ENCODE peak calls at places on chromosomes 6 and 20, in six cellular contexts. E, U, L, C, Q and D are unnamed samples.

GRCh38 chr20:58011106-58011946 is 217.1 kb downstream of the ANKRD60 start:
- DNase-seq in E (no peak), U (peak), L (no peak), C (no peak), Q (no peak), D (no peak)

GRCh38 chr6:123380257-123380656 is 256.5 kb downstream of the TRDN start:
- DNase-seq in E (peak), U (no peak), L (peak), C (no peak), Q (no peak), D (peak)

GRCh38 chr6:4487538-4487937 is 288.7 kb upstream of the CDYL start:
- DNase-seq in E (no peak), U (peak), L (no peak), C (no peak), Q (no peak), D (no peak)

GRCh38 chr6:2581611-2582010 is 169.1 kb downstream of the MYLK4 start:
- DNase-seq in E (no peak), U (no peak), L (no peak), C (no peak), Q (no peak), D (no peak)

GRCh38 chr6:37192669-37193068 is 22.7 kb downstream of the PIM1 start:
- DNase-seq in E (no peak), U (no peak), L (no peak), C (no peak), Q (no peak), D (no peak)

GRCh38 chr6:29764422-29765196 is 41.4 kb downstream of the HLA-F start:
- DNase-seq in E (no peak), U (peak), L (no peak), C (no peak), Q (no peak), D (no peak)

GRCh38 chr6:2940010-2940850 is 31.1 kb downstream of the SERPINB6 start:
- DNase-seq in E (no peak), U (no peak), L (no peak), C (peak), Q (no peak), D (no peak)

GRCh38 chr6:223763-224162 is 68.5 kb upstream of the DUSP22 start:
- DNase-seq in E (no peak), U (no peak), L (peak), C (no peak), Q (no peak), D (no peak)

GRCh38 chr20:37898301-37899104 is 4.4 kb upstream of the VSTM2L start:
- DNase-seq in E (no peak), U (no peak), L (no peak), C (no peak), Q (no peak), D (no peak)

GRCh38 chr6:149919834-149920225 is 3.1 kb downstream of the RAET1G start:
- DNase-seq in E (no peak), U (no peak), L (no peak), C (no peak), Q (no peak), D (no peak)

DNA sequence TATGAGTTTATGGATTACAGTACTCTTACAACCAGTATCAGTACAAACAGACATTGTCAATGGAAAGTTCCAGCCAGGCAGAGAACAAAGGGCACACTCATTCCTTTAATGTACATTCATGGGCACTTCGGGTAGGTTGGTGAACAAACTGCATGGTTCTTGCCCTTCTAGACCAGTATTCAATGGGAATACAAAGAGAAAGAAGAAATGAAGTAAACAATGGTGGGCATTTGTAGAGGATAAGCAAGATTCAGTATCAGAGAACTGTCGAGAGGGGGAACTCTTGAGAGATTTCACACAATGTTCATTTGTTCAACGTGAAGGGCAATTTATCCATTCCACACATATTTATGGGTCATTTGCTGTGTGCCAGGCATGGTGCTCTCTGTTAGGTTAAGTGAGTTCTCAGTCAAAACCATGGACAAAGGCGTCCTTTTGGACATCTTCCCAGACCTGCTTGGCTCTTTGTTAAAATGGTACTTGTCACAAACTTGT is 714.8 kb downstream of the DHX35 start:
- DNase-seq in E (no peak), U (no peak), L (no peak), C (no peak), Q (no peak), D (no peak)
- TF ChIP-seq CTCF in E (peak), U (peak), L (no peak), C (no peak), Q (no peak), D (peak)

GRCh38 chr6:33205172-33206026 is 944 bp downstream of the HSD17B8 start:
- DNase-seq in E (no peak), U (no peak), L (peak), C (no peak), Q (no peak), D (peak)
- TF ChIP-seq CTCF in E (no peak), U (no peak), L (no peak), C (no peak), Q (no peak), D (peak)

GRCh38 chr20:35741892-35742740 is at the start of gene RBM39:
- DNase-seq in E (peak), U (peak), L (peak), C (peak), Q (peak), D (peak)

GRCh38 chr20:35743693-35744491 is 1.8 kb upstream of the RBM39 start:
- DNase-seq in E (no peak), U (no peak), L (peak), C (no peak), Q (no peak), D (peak)

GRCh38 chr20:35738410-35739179 is 3.5 kb downstream of the RBM39 start:
- DNase-seq in E (no peak), U (no peak), L (no peak), C (no peak), Q (no peak), D (no peak)

GRCh38 chr20:35739294-35740163 is 2.5 kb downstream of the RBM39 start:
- DNase-seq in E (no peak), U (no peak), L (peak), C (no peak), Q (no peak), D (no peak)

DNA sequence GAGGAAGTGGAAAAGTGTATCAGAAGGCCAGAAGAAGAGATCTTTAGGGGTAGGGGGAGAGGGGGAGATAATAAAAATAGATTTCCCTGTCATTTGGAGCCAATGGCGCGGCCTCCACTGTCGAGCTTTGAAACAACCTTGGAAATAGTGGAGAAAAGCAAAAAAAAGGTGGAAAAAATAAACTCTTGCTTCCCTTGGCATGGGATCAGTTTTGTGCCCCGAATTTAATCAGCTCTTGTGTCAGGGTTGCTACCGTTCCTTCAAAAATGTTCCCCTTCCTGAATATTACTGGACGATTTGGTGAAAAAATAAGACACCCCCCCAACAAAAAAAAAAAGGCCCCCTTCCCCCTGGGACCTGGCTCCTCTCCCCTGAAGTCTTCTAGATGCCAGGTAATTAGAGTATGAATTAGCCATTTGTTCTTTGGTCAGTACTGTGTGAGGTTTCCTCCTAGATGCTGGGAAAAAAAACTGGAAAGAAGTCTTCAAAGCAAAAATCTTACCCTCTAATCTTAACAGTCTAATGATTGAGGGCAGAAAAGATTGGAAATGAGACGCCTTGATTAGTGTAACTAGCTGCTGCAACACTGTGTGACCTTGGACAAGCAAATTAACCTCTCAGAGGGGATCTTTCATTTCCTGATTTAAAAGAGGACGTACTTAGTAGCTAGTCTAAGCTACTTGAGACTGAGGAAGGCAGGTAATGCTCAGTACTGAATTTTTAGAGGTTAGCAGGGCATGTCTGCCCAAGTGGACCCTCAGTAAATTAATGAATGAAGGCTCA is 872 bp upstream of the RBM39 start:
- DNase-seq in E (no peak), U (no peak), L (peak), C (no peak), Q (no peak), D (peak)
- TF ChIP-seq CTCF in E (peak), U (no peak), L (no peak), C (no peak), Q (no peak), D (no peak)

GRCh38 chr6:89369009-89369408 is 16.5 kb upstream of the UBE2J1 start:
- DNase-seq in E (no peak), U (peak), L (peak), C (no peak), Q (peak), D (peak)
- TF ChIP-seq CTCF in E (peak), U (peak), L (peak), C (no peak), Q (peak), D (peak)

GRCh38 chr6:113596477-113596876 is 260.7 kb upstream of the MARCKS start:
- DNase-seq in E (no peak), U (no peak), L (no peak), C (no peak), Q (no peak), D (no peak)

GRCh38 chr6:113595921-113596376 is 261.2 kb upstream of the MARCKS start:
- DNase-seq in E (no peak), U (no peak), L (peak), C (no peak), Q (no peak), D (no peak)

GRCh38 chr6:113596907-113597583 is 260.1 kb upstream of the MARCKS start:
- DNase-seq in E (no peak), U (no peak), L (peak), C (no peak), Q (no peak), D (no peak)

GRCh38 chr6:113591896-113592827 is 265.0 kb upstream of the MARCKS start:
- DNase-seq in E (no peak), U (no peak), L (peak), C (no peak), Q (no peak), D (no peak)

DNA sequence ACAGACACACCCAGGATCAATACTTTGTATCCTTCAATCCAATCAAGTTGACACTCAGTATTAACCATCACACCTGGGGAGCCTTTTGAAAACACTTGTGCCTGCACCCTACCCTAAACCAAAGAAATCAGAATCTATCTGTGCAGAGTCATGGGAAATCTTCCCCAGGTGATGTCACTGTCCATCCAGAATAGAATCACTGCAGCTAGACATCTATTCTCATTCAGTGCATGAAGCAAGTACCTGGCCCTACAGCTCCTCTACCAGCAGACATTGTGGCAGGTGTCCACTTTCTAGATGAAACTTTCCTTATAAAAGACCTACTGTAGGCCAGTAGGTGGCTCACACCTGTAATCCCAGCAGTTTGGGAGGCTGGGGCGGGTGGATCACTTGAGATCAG is 262.4 kb upstream of the MARCKS start:
- DNase-seq in E (no peak), U (no peak), L (no peak), C (no peak), Q (no peak), D (no peak)
- TF ChIP-seq CTCF in E (no peak), U (no peak), L (no peak), C (no peak), Q (no peak), D (no peak)

GRCh38 chr6:40426341-40427066 is 160.7 kb downstream of the LRFN2 start:
- DNase-seq in E (no peak), U (no peak), L (no peak), C (no peak), Q (no peak), D (no peak)

GRCh38 chr6:40425192-40425919 is 161.8 kb downstream of the LRFN2 start:
- DNase-seq in E (no peak), U (no peak), L (no peak), C (no peak), Q (peak), D (no peak)

GRCh38 chr6:40431706-40432105 is 155.5 kb downstream of the LRFN2 start:
- DNase-seq in E (no peak), U (no peak), L (no peak), C (no peak), Q (no peak), D (no peak)

GRCh38 chr6:40427196-40427595 is 160.0 kb downstream of the LRFN2 start:
- DNase-seq in E (no peak), U (no peak), L (no peak), C (no peak), Q (no peak), D (no peak)
- TF ChIP-seq CTCF in E (no peak), U (no peak), L (no peak), C (no peak), Q (no peak), D (no peak)